ENCODE peak calls at places on chromosomes 5 and 9, in eight cellular contexts. One of them, this sample, is unnamed. For H3K36me3, the result is how much of the 10 kb centered on the place peaks cover.

GRCh38 chr5:96662725-96663513 is 743 bp downstream of the CAST start:
- DNase-seq in PC-3: peak
- DNase-seq in psoas muscle: peak
- DNase-seq in mucosa of descending colon: peak
- DNase-seq in SK-N-SH: peak
- DNase-seq in CD8-positive, alpha-beta T cell: peak
- DNase-seq in cardiac muscle cell: peak
- DNase-seq in endothelial cell of umbilical vein: peak
- DNase-seq in this sample: peak

GRCh38 chr5:117455236-117456233 is 880.9 kb upstream of the SEMA6A start:
- DNase-seq in PC-3: no peak
- DNase-seq in psoas muscle: peak
- DNase-seq in mucosa of descending colon: peak
- DNase-seq in SK-N-SH: no peak
- DNase-seq in CD8-positive, alpha-beta T cell: no peak
- DNase-seq in cardiac muscle cell: no peak
- DNase-seq in endothelial cell of umbilical vein: no peak
- DNase-seq in this sample: no peak

GRCh38 chr5:141760193-141760592 is 78.2 kb upstream of the ARAP3 start:
- DNase-seq in PC-3: peak
- DNase-seq in psoas muscle: no peak
- DNase-seq in mucosa of descending colon: no peak
- DNase-seq in SK-N-SH: no peak
- DNase-seq in CD8-positive, alpha-beta T cell: no peak
- DNase-seq in cardiac muscle cell: no peak
- DNase-seq in endothelial cell of umbilical vein: no peak
- DNase-seq in this sample: no peak

GRCh38 chr5:56126487-56127179 is 106.5 kb downstream of the ANKRD55 start:
- DNase-seq in PC-3: peak
- DNase-seq in psoas muscle: no peak
- DNase-seq in mucosa of descending colon: no peak
- DNase-seq in SK-N-SH: peak
- DNase-seq in CD8-positive, alpha-beta T cell: no peak
- DNase-seq in cardiac muscle cell: peak
- DNase-seq in endothelial cell of umbilical vein: peak
- DNase-seq in this sample: no peak

GRCh38 chr9:88680505-88681160 is 145.7 kb downstream of the NXNL2 start:
- DNase-seq in PC-3: no peak
- DNase-seq in psoas muscle: no peak
- DNase-seq in mucosa of descending colon: no peak
- DNase-seq in SK-N-SH: no peak
- DNase-seq in CD8-positive, alpha-beta T cell: no peak
- DNase-seq in cardiac muscle cell: peak
- DNase-seq in endothelial cell of umbilical vein: no peak
- DNase-seq in this sample: no peak

GRCh38 chr5:151696470-151697061 is 9.9 kb upstream of the SPARC start:
- DNase-seq in PC-3: no peak
- DNase-seq in psoas muscle: peak
- DNase-seq in mucosa of descending colon: no peak
- DNase-seq in SK-N-SH: no peak
- DNase-seq in CD8-positive, alpha-beta T cell: no peak
- DNase-seq in cardiac muscle cell: peak
- DNase-seq in endothelial cell of umbilical vein: no peak
- DNase-seq in this sample: peak

GRCh38 chr5:174545926-174546325 is 178.5 kb upstream of the MSX2 start:
- DNase-seq in PC-3: no peak
- DNase-seq in psoas muscle: no peak
- DNase-seq in mucosa of descending colon: no peak
- DNase-seq in SK-N-SH: no peak
- DNase-seq in CD8-positive, alpha-beta T cell: no peak
- DNase-seq in cardiac muscle cell: no peak
- DNase-seq in endothelial cell of umbilical vein: no peak
- DNase-seq in this sample: no peak

GRCh38 chr5:132662925-132663770 is 5.2 kb downstream of the IL13 start:
- DNase-seq in PC-3: no peak
- DNase-seq in psoas muscle: no peak
- DNase-seq in mucosa of descending colon: no peak
- DNase-seq in SK-N-SH: no peak
- DNase-seq in CD8-positive, alpha-beta T cell: peak
- DNase-seq in cardiac muscle cell: peak
- DNase-seq in endothelial cell of umbilical vein: no peak
- DNase-seq in this sample: no peak

GRCh38 chr5:170648546-170648945 is 135.0 kb upstream of the GABRP start:
- DNase-seq in PC-3: no peak
- DNase-seq in psoas muscle: no peak
- DNase-seq in mucosa of descending colon: no peak
- DNase-seq in SK-N-SH: no peak
- DNase-seq in CD8-positive, alpha-beta T cell: no peak
- DNase-seq in cardiac muscle cell: no peak
- DNase-seq in endothelial cell of umbilical vein: no peak
- DNase-seq in this sample: no peak

GRCh38 chr5:171450423-171451246 is 31.2 kb downstream of the FGF18 start:
- DNase-seq in PC-3: no peak
- DNase-seq in psoas muscle: peak
- DNase-seq in mucosa of descending colon: peak
- DNase-seq in SK-N-SH: no peak
- DNase-seq in CD8-positive, alpha-beta T cell: peak
- DNase-seq in cardiac muscle cell: peak
- DNase-seq in endothelial cell of umbilical vein: peak
- DNase-seq in this sample: peak

GRCh38 chr9:12697719-12698118 is 4.5 kb downstream of the TYRP1 start:
- DNase-seq in PC-3: no peak
- DNase-seq in psoas muscle: no peak
- DNase-seq in mucosa of descending colon: no peak
- DNase-seq in SK-N-SH: no peak
- DNase-seq in CD8-positive, alpha-beta T cell: no peak
- DNase-seq in cardiac muscle cell: peak
- DNase-seq in endothelial cell of umbilical vein: peak
- DNase-seq in this sample: no peak

GRCh38 chr9:95499101-95499676 is 17.6 kb downstream of the PTCH1 start:
- DNase-seq in PC-3: no peak
- DNase-seq in psoas muscle: no peak
- DNase-seq in mucosa of descending colon: no peak
- DNase-seq in SK-N-SH: no peak
- DNase-seq in CD8-positive, alpha-beta T cell: no peak
- DNase-seq in cardiac muscle cell: no peak
- DNase-seq in endothelial cell of umbilical vein: no peak
- DNase-seq in this sample: no peak

GRCh38 chr9:95502248-95502647 is 14.5 kb downstream of the PTCH1 start:
- DNase-seq in PC-3: no peak
- DNase-seq in psoas muscle: no peak
- DNase-seq in mucosa of descending colon: no peak
- DNase-seq in SK-N-SH: no peak
- DNase-seq in CD8-positive, alpha-beta T cell: no peak
- DNase-seq in cardiac muscle cell: no peak
- DNase-seq in endothelial cell of umbilical vein: no peak
- DNase-seq in this sample: no peak

GRCh38 chr9:95497772-95498171 is 19.0 kb downstream of the PTCH1 start:
- DNase-seq in PC-3: no peak
- DNase-seq in psoas muscle: no peak
- DNase-seq in mucosa of descending colon: no peak
- DNase-seq in SK-N-SH: no peak
- DNase-seq in CD8-positive, alpha-beta T cell: no peak
- DNase-seq in cardiac muscle cell: peak
- DNase-seq in endothelial cell of umbilical vein: no peak
- DNase-seq in this sample: no peak

GRCh38 chr9:95498641-95499040 is 18.1 kb downstream of the PTCH1 start:
- DNase-seq in PC-3: no peak
- DNase-seq in psoas muscle: no peak
- DNase-seq in mucosa of descending colon: no peak
- DNase-seq in SK-N-SH: no peak
- DNase-seq in CD8-positive, alpha-beta T cell: no peak
- DNase-seq in cardiac muscle cell: no peak
- DNase-seq in endothelial cell of umbilical vein: no peak
- DNase-seq in this sample: no peak

GRCh38 chr9:95499847-95500246 is 16.9 kb downstream of the PTCH1 start:
- DNase-seq in PC-3: no peak
- DNase-seq in psoas muscle: no peak
- DNase-seq in mucosa of descending colon: no peak
- DNase-seq in SK-N-SH: peak
- DNase-seq in CD8-positive, alpha-beta T cell: no peak
- DNase-seq in cardiac muscle cell: no peak
- DNase-seq in endothelial cell of umbilical vein: no peak
- DNase-seq in this sample: no peak
- H3K4me3 ChIP-seq in PC-3: no peak
- H3K4me3 ChIP-seq in psoas muscle: no peak
- H3K4me3 ChIP-seq in mucosa of descending colon: no peak
- H3K4me3 ChIP-seq in SK-N-SH: no peak
- H3K4me3 ChIP-seq in CD8-positive, alpha-beta T cell: no peak
- H3K4me3 ChIP-seq in cardiac muscle cell: no peak
- H3K4me3 ChIP-seq in endothelial cell of umbilical vein: no peak
- H3K4me3 ChIP-seq in this sample: no peak

GRCh38 chr9:123722378-123722777 is 207.5 kb downstream of the DENND1A start:
- DNase-seq in PC-3: no peak
- DNase-seq in psoas muscle: no peak
- DNase-seq in mucosa of descending colon: no peak
- DNase-seq in SK-N-SH: no peak
- DNase-seq in CD8-positive, alpha-beta T cell: no peak
- DNase-seq in cardiac muscle cell: no peak
- DNase-seq in endothelial cell of umbilical vein: no peak
- DNase-seq in this sample: no peak

GRCh38 chr9:123727332-123727731 is 202.6 kb downstream of the DENND1A start:
- DNase-seq in PC-3: no peak
- DNase-seq in psoas muscle: no peak
- DNase-seq in mucosa of descending colon: no peak
- DNase-seq in SK-N-SH: no peak
- DNase-seq in CD8-positive, alpha-beta T cell: no peak
- DNase-seq in cardiac muscle cell: peak
- DNase-seq in endothelial cell of umbilical vein: no peak
- DNase-seq in this sample: no peak

GRCh38 chr9:123723135-123723875 is 206.6 kb downstream of the DENND1A start:
- DNase-seq in PC-3: no peak
- DNase-seq in psoas muscle: no peak
- DNase-seq in mucosa of descending colon: no peak
- DNase-seq in SK-N-SH: no peak
- DNase-seq in CD8-positive, alpha-beta T cell: no peak
- DNase-seq in cardiac muscle cell: no peak
- DNase-seq in endothelial cell of umbilical vein: no peak
- DNase-seq in this sample: no peak

GRCh38 chr9:123725389-123725788 is 204.5 kb downstream of the DENND1A start:
- DNase-seq in PC-3: no peak
- DNase-seq in psoas muscle: peak
- DNase-seq in mucosa of descending colon: no peak
- DNase-seq in SK-N-SH: peak
- DNase-seq in CD8-positive, alpha-beta T cell: no peak
- DNase-seq in cardiac muscle cell: no peak
- DNase-seq in endothelial cell of umbilical vein: no peak
- DNase-seq in this sample: no peak

DNA sequence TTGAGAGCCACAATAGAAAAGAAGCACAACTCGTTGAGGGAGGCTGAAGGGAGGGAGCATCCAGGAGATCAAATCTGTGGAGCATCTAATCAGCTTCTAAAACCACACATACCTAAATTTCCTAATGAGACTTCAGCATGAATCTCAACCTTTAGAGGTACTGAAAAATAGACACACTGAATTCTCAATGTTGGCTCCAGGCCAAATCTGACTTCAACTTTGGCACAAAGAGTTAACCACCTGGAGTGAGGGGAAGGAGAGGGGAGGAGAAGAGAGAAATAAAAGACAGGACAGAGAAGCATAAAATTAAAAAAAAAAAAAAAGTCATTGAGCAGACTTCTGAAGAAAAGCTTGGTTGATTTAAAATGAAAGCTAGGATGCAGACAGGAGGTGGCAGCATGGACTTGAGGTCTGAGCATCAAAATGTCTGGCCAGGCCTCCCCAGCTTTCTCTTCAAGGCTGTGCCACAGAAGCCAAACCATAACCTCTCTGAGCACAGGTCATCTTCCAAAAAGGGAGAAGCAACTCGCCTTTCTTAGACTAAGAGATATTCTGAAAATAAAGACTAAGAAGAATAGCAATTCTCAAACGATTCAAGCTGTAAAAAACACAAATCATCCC is 205.6 kb downstream of the DENND1A start:
- DNase-seq in PC-3: no peak
- DNase-seq in psoas muscle: no peak
- DNase-seq in mucosa of descending colon: no peak
- DNase-seq in SK-N-SH: peak
- DNase-seq in CD8-positive, alpha-beta T cell: no peak
- DNase-seq in cardiac muscle cell: peak
- DNase-seq in endothelial cell of umbilical vein: peak
- DNase-seq in this sample: no peak
- TF ChIP-seq CTCF in PC-3: no peak
- TF ChIP-seq CTCF in psoas muscle: peak
- TF ChIP-seq CTCF in mucosa of descending colon: no peak
- TF ChIP-seq CTCF in SK-N-SH: no peak
- TF ChIP-seq CTCF in CD8-positive, alpha-beta T cell: no peak
- TF ChIP-seq CTCF in cardiac muscle cell: peak
- TF ChIP-seq CTCF in endothelial cell of umbilical vein: peak
- TF ChIP-seq CTCF in this sample: no peak

DNA sequence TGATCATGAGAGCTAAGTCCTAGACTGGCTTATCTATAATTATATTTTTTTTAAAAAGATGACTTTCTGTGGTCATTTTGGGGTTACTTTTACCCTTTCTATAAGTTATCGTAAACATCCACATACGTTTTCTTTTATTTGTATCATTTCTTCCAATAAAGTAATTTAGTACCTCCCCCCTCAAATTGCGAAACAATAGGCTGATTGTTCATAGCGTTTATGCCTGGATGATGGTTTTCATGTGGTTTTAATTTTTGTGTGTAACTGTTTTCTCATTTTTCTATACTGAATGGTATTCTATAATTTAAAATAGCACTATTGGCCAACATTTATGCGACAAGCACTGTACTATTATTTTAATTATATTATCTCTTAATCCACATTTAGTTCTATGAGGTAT is 44.5 kb downstream of the SMC5 start:
- DNase-seq in PC-3: peak
- DNase-seq in psoas muscle: no peak
- DNase-seq in mucosa of descending colon: no peak
- DNase-seq in SK-N-SH: no peak
- DNase-seq in CD8-positive, alpha-beta T cell: no peak
- DNase-seq in cardiac muscle cell: peak
- DNase-seq in endothelial cell of umbilical vein: no peak
- DNase-seq in this sample: no peak
- H3K36me3 ChIP-seq in PC-3: under half
- H3K36me3 ChIP-seq in psoas muscle: under half
- H3K36me3 ChIP-seq in mucosa of descending colon: under half
- H3K36me3 ChIP-seq in SK-N-SH: half or more
- H3K36me3 ChIP-seq in CD8-positive, alpha-beta T cell: under half
- H3K36me3 ChIP-seq in cardiac muscle cell: under half
- H3K36me3 ChIP-seq in endothelial cell of umbilical vein: under half
- H3K36me3 ChIP-seq in this sample: under half

DNA sequence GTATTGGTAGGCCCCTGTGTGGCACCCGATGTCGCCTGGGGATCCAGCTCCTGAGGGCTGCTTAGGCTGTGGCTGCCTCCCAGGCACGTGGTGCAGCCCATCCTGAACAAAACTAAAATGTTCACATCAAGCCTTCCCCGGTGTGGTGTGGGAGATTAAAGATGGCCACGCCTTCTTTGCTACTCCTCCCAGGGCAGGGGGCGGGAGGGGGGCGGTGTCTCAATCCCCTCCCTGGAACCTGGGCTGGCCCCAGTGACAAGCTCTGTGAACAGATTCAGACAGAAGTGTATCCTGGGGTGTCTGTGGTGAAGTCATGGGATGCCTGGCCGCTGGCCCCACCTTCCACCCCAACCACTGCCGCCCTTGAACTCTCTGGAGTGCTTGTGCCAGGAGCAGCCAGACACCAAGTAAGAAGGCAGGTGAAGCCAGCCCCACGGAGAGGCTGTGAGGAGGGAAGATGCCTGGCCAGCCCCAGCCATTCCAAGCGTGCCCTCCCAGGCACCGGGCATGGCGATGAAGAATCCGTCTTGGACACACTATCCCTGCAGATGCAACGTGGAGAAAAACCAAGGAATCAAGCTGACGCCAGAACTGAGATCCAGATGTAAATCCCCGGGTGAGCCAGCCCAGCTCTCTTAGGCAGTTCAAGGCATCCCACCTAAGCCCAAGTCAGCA is 75.8 kb downstream of the AK8 start:
- DNase-seq in PC-3: no peak
- DNase-seq in psoas muscle: no peak
- DNase-seq in mucosa of descending colon: no peak
- DNase-seq in SK-N-SH: no peak
- DNase-seq in CD8-positive, alpha-beta T cell: no peak
- DNase-seq in cardiac muscle cell: no peak
- DNase-seq in endothelial cell of umbilical vein: no peak
- DNase-seq in this sample: no peak
- H3K4me3 ChIP-seq in PC-3: no peak
- H3K4me3 ChIP-seq in psoas muscle: no peak
- H3K4me3 ChIP-seq in mucosa of descending colon: no peak
- H3K4me3 ChIP-seq in SK-N-SH: no peak
- H3K4me3 ChIP-seq in CD8-positive, alpha-beta T cell: no peak
- H3K4me3 ChIP-seq in cardiac muscle cell: no peak
- H3K4me3 ChIP-seq in endothelial cell of umbilical vein: no peak
- H3K4me3 ChIP-seq in this sample: no peak